ENCODE peak calls at places on chromosomes 4 and X, in seven cellular contexts. One of them, this sample, is unnamed.

GRCh38 chr4:121324331-121324730 is 56.5 kb downstream of the QRFPR start:
- DNase-seq in right lobe of liver: no peak
- DNase-seq in stomach: no peak
- DNase-seq in left lung: no peak
- DNase-seq in fibroblast of lung: no peak
- DNase-seq in lung: no peak
- DNase-seq in tibial artery: no peak
- DNase-seq in this sample: no peak

GRCh38 chrX:149453030-149453429 is 52.1 kb downstream of the IDS start:
- DNase-seq in left lung: no peak
- DNase-seq in right lobe of liver: no peak
- DNase-seq in stomach: no peak
- DNase-seq in tibial artery: no peak
- DNase-seq in lung: no peak
- DNase-seq in fibroblast of lung: peak; percentile 45
- DNase-seq in this sample: no peak

GRCh38 chrX:30979271-30979670 is 90.2 kb upstream of the TAB3 start:
- DNase-seq in tibial artery: no peak
- DNase-seq in stomach: no peak
- DNase-seq in fibroblast of lung: no peak
- DNase-seq in left lung: no peak
- DNase-seq in lung: no peak
- DNase-seq in right lobe of liver: no peak
- DNase-seq in this sample: no peak

GRCh38 chr4:100736651-100737450 is 219.0 kb upstream of the EMCN start:
- DNase-seq in fibroblast of lung: peak; percentile 95
- DNase-seq in left lung: no peak
- DNase-seq in stomach: no peak
- DNase-seq in tibial artery: no peak
- DNase-seq in lung: no peak
- DNase-seq in right lobe of liver: no peak
- DNase-seq in this sample: no peak

GRCh38 chr4:39285853-39286252 is 80.3 kb downstream of the RFC1 start:
- DNase-seq in stomach: no peak
- DNase-seq in fibroblast of lung: no peak
- DNase-seq in right lobe of liver: no peak
- DNase-seq in tibial artery: no peak
- DNase-seq in left lung: no peak
- DNase-seq in lung: no peak
- DNase-seq in this sample: no peak

GRCh38 chr4:72094054-72094780 is 62.4 kb downstream of the NPFFR2 start:
- DNase-seq in fibroblast of lung: no peak
- DNase-seq in left lung: peak; percentile 22
- DNase-seq in right lobe of liver: no peak
- DNase-seq in tibial artery: peak; percentile 21
- DNase-seq in lung: peak; percentile 76
- DNase-seq in stomach: no peak
- DNase-seq in this sample: no peak

GRCh38 chr4:16290681-16291420 is 64.6 kb upstream of the TAPT1 start:
- DNase-seq in stomach: no peak
- DNase-seq in left lung: no peak
- DNase-seq in right lobe of liver: no peak
- DNase-seq in tibial artery: no peak
- DNase-seq in lung: no peak
- DNase-seq in fibroblast of lung: no peak
- DNase-seq in this sample: no peak

GRCh38 chr4:15696866-15697265 is 6.0 kb upstream of the BST1 start:
- DNase-seq in right lobe of liver: no peak
- DNase-seq in left lung: no peak
- DNase-seq in fibroblast of lung: no peak
- DNase-seq in lung: no peak
- DNase-seq in stomach: no peak
- DNase-seq in tibial artery: no peak
- DNase-seq in this sample: no peak

GRCh38 chr4:169803417-169803816 is 45.7 kb upstream of the HPF1 start:
- DNase-seq in left lung: no peak
- DNase-seq in lung: no peak
- DNase-seq in fibroblast of lung: no peak
- DNase-seq in stomach: no peak
- DNase-seq in tibial artery: no peak
- DNase-seq in right lobe of liver: no peak
- DNase-seq in this sample: no peak

GRCh38 chrX:23667239-23668177 is at the start of gene PRDX4:
- DNase-seq in left lung: peak; percentile 96
- DNase-seq in lung: peak; percentile 88
- DNase-seq in stomach: peak; percentile 90
- DNase-seq in right lobe of liver: peak; percentile 91
- DNase-seq in fibroblast of lung: peak; percentile 81
- DNase-seq in tibial artery: peak; percentile 84
- DNase-seq in this sample: peak; percentile 78

GRCh38 chr4:82587826-82588225 is 26.0 kb upstream of the TMEM150C start:
- DNase-seq in tibial artery: no peak
- DNase-seq in fibroblast of lung: no peak
- DNase-seq in lung: no peak
- DNase-seq in stomach: no peak
- DNase-seq in right lobe of liver: no peak
- DNase-seq in left lung: no peak
- DNase-seq in this sample: no peak

GRCh38 chrX:151825927-151826471 is 86.7 kb upstream of the MAGEA4 start:
- DNase-seq in left lung: no peak
- DNase-seq in tibial artery: peak; percentile 20
- DNase-seq in right lobe of liver: no peak
- DNase-seq in lung: no peak
- DNase-seq in fibroblast of lung: peak; percentile 91
- DNase-seq in stomach: no peak
- DNase-seq in this sample: no peak

GRCh38 chrX:21745756-21746155 is 12.2 kb downstream of the SMPX start:
- DNase-seq in right lobe of liver: peak; percentile 42
- DNase-seq in left lung: no peak
- DNase-seq in tibial artery: peak; percentile 27
- DNase-seq in fibroblast of lung: no peak
- DNase-seq in stomach: peak; percentile 36
- DNase-seq in lung: peak; percentile 36
- DNase-seq in this sample: peak; percentile 13

GRCh38 chr4:30181918-30182317 is 538.3 kb upstream of the PCDH7 start:
- DNase-seq in lung: no peak
- DNase-seq in stomach: no peak
- DNase-seq in right lobe of liver: no peak
- DNase-seq in tibial artery: no peak
- DNase-seq in fibroblast of lung: peak; percentile 33
- DNase-seq in left lung: no peak
- DNase-seq in this sample: no peak

GRCh38 chrX:41116948-41117347 is 31.7 kb downstream of the USP9X start:
- DNase-seq in stomach: no peak
- DNase-seq in lung: no peak
- DNase-seq in fibroblast of lung: no peak
- DNase-seq in tibial artery: no peak
- DNase-seq in right lobe of liver: no peak
- DNase-seq in left lung: no peak
- DNase-seq in this sample: no peak

GRCh38 chrX:41108684-41109205 is 23.5 kb downstream of the USP9X start:
- DNase-seq in right lobe of liver: no peak
- DNase-seq in left lung: no peak
- DNase-seq in tibial artery: no peak
- DNase-seq in stomach: no peak
- DNase-seq in fibroblast of lung: no peak
- DNase-seq in lung: no peak
- DNase-seq in this sample: no peak

GRCh38 chrX:41108007-41108683 is 22.9 kb downstream of the USP9X start:
- DNase-seq in fibroblast of lung: peak; percentile 30
- DNase-seq in left lung: no peak
- DNase-seq in stomach: no peak
- DNase-seq in lung: no peak
- DNase-seq in right lobe of liver: no peak
- DNase-seq in tibial artery: no peak
- DNase-seq in this sample: no peak

DNA sequence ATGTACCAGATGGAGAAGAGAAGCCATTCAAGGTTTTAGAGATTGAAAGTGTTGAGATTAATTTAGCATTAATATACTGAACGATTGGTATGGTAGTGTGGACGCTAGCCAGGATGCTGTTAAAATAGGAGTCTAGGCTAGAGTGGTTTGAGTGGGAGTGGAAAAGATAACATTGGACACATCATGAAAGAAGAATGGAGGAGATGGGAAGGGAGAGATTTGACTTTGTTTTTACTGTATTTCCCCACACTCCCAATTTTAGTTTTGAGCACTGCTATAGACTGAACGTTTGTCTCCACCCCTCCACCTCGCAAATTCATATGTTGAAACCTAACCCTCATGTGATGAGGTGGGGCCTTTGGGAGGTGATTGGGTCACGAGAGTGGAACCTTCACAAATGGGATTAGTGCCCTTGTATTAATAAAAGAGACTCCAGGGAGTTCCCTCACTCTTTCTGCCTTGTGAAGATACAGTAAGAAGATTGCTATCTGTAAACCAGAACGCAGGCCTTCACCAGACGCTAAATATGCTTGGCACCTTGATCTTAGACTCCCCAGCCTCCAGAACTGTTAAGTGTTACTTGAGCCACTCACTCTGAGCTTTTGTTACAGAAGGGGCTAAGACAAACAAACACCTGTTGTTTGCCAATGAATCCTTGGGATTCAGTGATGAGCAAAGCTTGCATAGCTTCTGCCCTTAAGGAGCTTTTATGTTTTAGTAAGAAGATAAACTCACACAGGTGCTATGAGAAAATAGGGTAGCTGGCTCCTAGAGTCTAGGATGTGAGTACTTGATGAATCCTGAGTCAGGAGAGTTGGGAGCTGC is 25.8 kb downstream of the USP9X start:
- DNase-seq in stomach: no peak
- DNase-seq in lung: no peak
- DNase-seq in fibroblast of lung: peak; percentile 67
- DNase-seq in right lobe of liver: no peak
- DNase-seq in left lung: no peak
- DNase-seq in tibial artery: no peak
- DNase-seq in this sample: no peak
- H3K4me1 ChIP-seq in stomach: peaks cover 78% of the 10 kb centered on the region
- H3K4me1 ChIP-seq in lung: peaks cover 1% of the 10 kb centered on the region
- H3K4me1 ChIP-seq in fibroblast of lung: no peaks in the 10 kb centered on the region
- H3K4me1 ChIP-seq in right lobe of liver: peaks cover 19% of the 10 kb centered on the region
- H3K4me1 ChIP-seq in left lung: peaks cover 62% of the 10 kb centered on the region
- H3K4me1 ChIP-seq in tibial artery: no peaks in the 10 kb centered on the region
- H3K4me1 ChIP-seq in this sample: peaks cover 38% of the 10 kb centered on the region

DNA sequence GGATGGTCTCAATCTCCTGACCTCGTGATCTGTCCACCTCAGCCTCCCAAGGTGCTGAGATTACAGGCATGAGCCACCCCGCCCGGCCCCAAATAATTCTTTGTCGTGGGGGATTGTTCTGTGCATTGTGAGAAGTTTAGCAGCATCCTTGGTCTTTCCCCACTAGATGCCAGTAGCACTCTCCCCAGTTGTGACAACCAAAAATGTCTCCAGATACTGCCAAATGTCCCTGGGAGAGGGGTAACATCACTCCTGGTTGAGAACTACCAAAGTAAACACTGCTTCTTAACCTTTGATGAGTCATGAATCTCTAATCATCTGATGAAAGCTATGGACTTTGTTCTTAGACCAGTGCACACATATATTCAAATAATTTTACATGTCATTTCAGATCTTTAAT is 90.7 kb upstream of the BRS3 start:
- DNase-seq in tibial artery: no peak
- DNase-seq in lung: no peak
- DNase-seq in left lung: no peak
- DNase-seq in fibroblast of lung: no peak
- DNase-seq in right lobe of liver: no peak
- DNase-seq in stomach: no peak
- DNase-seq in this sample: no peak
- TF ChIP-seq CTCF in tibial artery: no peak
- TF ChIP-seq CTCF in lung: no peak
- TF ChIP-seq CTCF in left lung: no peak
- TF ChIP-seq CTCF in fibroblast of lung: peak; percentile 3
- TF ChIP-seq CTCF in right lobe of liver: no peak
- TF ChIP-seq CTCF in stomach: no peak
- TF ChIP-seq CTCF in this sample: no peak

GRCh38 chr4:41611124-41611838 is 73.3 kb downstream of the LIMCH1 start:
- DNase-seq in stomach: no peak
- DNase-seq in right lobe of liver: no peak
- DNase-seq in tibial artery: no peak
- DNase-seq in lung: no peak
- DNase-seq in fibroblast of lung: no peak
- DNase-seq in left lung: no peak
- DNase-seq in this sample: no peak
- H3K4me1 ChIP-seq in stomach: peaks cover 18% of the 10 kb centered on the region
- H3K4me1 ChIP-seq in right lobe of liver: no peaks in the 10 kb centered on the region
- H3K4me1 ChIP-seq in tibial artery: peaks cover 22% of the 10 kb centered on the region
- H3K4me1 ChIP-seq in lung: peaks cover 1% of the 10 kb centered on the region
- H3K4me1 ChIP-seq in fibroblast of lung: no peaks in the 10 kb centered on the region
- H3K4me1 ChIP-seq in left lung: peaks cover 18% of the 10 kb centered on the region
- H3K4me1 ChIP-seq in this sample: no peaks in the 10 kb centered on the region

DNA sequence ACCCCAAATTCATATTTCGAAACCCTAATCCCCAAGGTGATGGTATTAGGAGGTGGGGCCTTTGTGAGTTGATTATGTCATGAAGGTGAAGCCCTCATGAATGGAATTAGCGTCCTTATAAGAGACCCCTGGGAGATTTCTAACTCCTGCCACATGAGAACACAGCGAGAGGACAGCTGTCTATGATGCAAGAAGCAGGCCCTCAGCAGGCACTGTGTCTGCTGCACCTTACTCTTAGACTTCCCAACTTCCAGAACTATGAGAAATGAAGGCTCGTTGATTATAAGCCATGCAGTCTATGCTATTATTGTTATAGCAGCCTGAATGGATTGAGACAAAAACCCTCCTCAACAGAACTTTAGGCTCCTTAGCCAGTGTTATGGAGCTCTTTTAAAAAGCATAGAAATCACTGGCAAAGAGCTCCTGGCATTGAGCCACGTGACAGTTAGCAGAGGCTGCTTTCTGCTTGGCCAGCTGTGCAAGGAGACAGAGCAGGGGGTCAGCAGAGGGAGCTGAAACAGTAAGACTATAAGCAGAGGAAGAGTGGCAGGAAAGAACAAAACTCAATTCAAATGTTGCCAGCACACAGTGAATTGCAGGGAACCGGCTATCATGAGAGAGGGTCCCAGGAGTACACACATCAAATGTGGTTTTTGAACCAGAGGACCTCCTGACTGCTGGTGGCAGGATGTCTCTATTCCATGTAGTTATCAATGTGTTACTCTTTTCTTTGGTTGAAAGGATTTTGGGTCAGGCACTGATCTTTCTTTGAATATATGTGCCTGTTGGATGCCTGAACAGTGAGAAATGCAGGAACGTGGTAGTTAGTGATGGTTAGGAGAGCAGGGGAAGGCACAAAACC is 219.3 kb upstream of the FAT1 start:
- DNase-seq in stomach: no peak
- DNase-seq in left lung: no peak
- DNase-seq in lung: no peak
- DNase-seq in tibial artery: no peak
- DNase-seq in fibroblast of lung: peak; percentile 43
- DNase-seq in right lobe of liver: no peak
- DNase-seq in this sample: no peak
- TF ChIP-seq CTCF in stomach: no peak
- TF ChIP-seq CTCF in left lung: no peak
- TF ChIP-seq CTCF in lung: no peak
- TF ChIP-seq CTCF in tibial artery: no peak
- TF ChIP-seq CTCF in fibroblast of lung: no peak
- TF ChIP-seq CTCF in right lobe of liver: no peak
- TF ChIP-seq CTCF in this sample: no peak

GRCh38 chr4:151484396-151485102 is 75.6 kb downstream of the FHIP1A start:
- DNase-seq in fibroblast of lung: peak; percentile 93
- DNase-seq in stomach: no peak
- DNase-seq in left lung: no peak
- DNase-seq in lung: no peak
- DNase-seq in right lobe of liver: no peak
- DNase-seq in tibial artery: no peak
- DNase-seq in this sample: no peak
- H3K4me1 ChIP-seq in fibroblast of lung: peaks cover 5% of the 10 kb centered on the region
- H3K4me1 ChIP-seq in stomach: no peaks in the 10 kb centered on the region
- H3K4me1 ChIP-seq in left lung: no peaks in the 10 kb centered on the region
- H3K4me1 ChIP-seq in lung: peaks cover 1% of the 10 kb centered on the region
- H3K4me1 ChIP-seq in right lobe of liver: no peaks in the 10 kb centered on the region
- H3K4me1 ChIP-seq in tibial artery: no peaks in the 10 kb centered on the region
- H3K4me1 ChIP-seq in this sample: no peaks in the 10 kb centered on the region

This sample was measured in CD8-positive, alpha-beta T cell.